ENCODE peak calls at places on chromosomes 11 and 22, in ten cellular contexts. V is endodermal cell, R is AG04450, Q is breast epithelium, T is HCT116, F is brain microvascular endothelial cell, A is tibial nerve, O is tibial artery, G is mammary epithelial cell, P is adrenal gland. Z is an unnamed sample. For H3K27me3, the result is how much of the 10 kb centered on the place peaks cover.

GRCh38 chr11:72812604-72812967 is 1.6 kb upstream of the ATG16L2 start:
- DNase-seq in V (peak), R (no peak), Q (no peak), T (no peak), F (no peak), A (no peak), O (no peak), G (no peak), P (no peak), Z (no peak)

GRCh38 chr11:96474263-96474662 is 84.5 kb downstream of the JRKL start:
- DNase-seq in V (no peak), R (no peak), Q (no peak), T (no peak), F (no peak), A (no peak), O (no peak), G (peak), P (no peak), Z (no peak)

GRCh38 chr22:45420011-45420410 is 6.5 kb downstream of the RIBC2 start:
- DNase-seq in V (no peak), R (no peak), Q (no peak), T (no peak), F (no peak), A (no peak), O (no peak), G (no peak), P (no peak), Z (no peak)

GRCh38 chr11:69864930-69865661 is 45.9 kb upstream of the FGF3 start:
- DNase-seq in V (peak), R (no peak), Q (no peak), T (no peak), F (no peak), A (no peak), O (no peak), G (no peak), P (no peak), Z (no peak)

GRCh38 chr11:100632970-100633452 is 54.1 kb upstream of the ARHGAP42 start:
- DNase-seq in V (no peak), R (no peak), Q (peak), T (no peak), F (peak), A (peak), O (peak), G (no peak), P (peak), Z (peak)

GRCh38 chr11:36361472-36361871 is 65.4 kb downstream of the PRR5L start:
- DNase-seq in V (no peak), R (no peak), Q (no peak), T (no peak), F (no peak), A (no peak), O (no peak), G (peak), P (no peak), Z (no peak)

GRCh38 chr11:12411806-12412727 is 34.7 kb downstream of the PARVA start:
- DNase-seq in V (peak), R (peak), Q (peak), T (peak), F (peak), A (peak), O (peak), G (peak), P (peak), Z (no peak)

GRCh38 chr11:6249822-6250555 is 9.6 kb upstream of the CCKBR start:
- DNase-seq in V (peak), R (peak), Q (no peak), T (peak), F (peak), A (no peak), O (peak), G (peak), P (peak), Z (peak)

GRCh38 chr11:130435671-130436070 is 7.3 kb upstream of the ADAMTS8 start:
- DNase-seq in V (no peak), R (no peak), Q (no peak), T (no peak), F (peak), A (no peak), O (no peak), G (peak), P (no peak), Z (no peak)

GRCh38 chr22:36682835-36683234 is 20.7 kb downstream of the CACNG2 start:
- DNase-seq in V (no peak), R (no peak), Q (no peak), T (no peak), F (no peak), A (no peak), O (no peak), G (no peak), P (no peak), Z (no peak)

GRCh38 chr11:9574806-9575530 is 1.5 kb downstream of the WEE1 start:
- DNase-seq in V (peak), R (peak), Q (peak), T (peak), F (peak), A (peak), O (peak), G (peak), P (peak), Z (peak)

GRCh38 chr22:50532353-50532700 is 2.5 kb upstream of the TYMP start:
- DNase-seq in V (no peak), R (no peak), Q (no peak), T (no peak), F (no peak), A (no peak), O (no peak), G (no peak), P (no peak), Z (no peak)

GRCh38 chr22:38202437-38203089 is 769 bp downstream of the MAFF start:
- DNase-seq in V (peak), R (peak), Q (peak), T (no peak), F (peak), A (peak), O (peak), G (peak), P (peak), Z (peak)

GRCh38 chr22:49622241-49623105 is 205.2 kb downstream of the BRD1 start:
- DNase-seq in V (no peak), R (no peak), Q (no peak), T (no peak), F (no peak), A (no peak), O (no peak), G (no peak), P (no peak), Z (no peak)

GRCh38 chr11:1546536-1547466 is 25.3 kb downstream of the DUSP8 start:
- DNase-seq in V (peak), R (no peak), Q (no peak), T (no peak), F (no peak), A (no peak), O (no peak), G (peak), P (no peak), Z (no peak)

GRCh38 chr11:79465160-79465559 is 24.3 kb upstream of the TENM4 start:
- DNase-seq in V (no peak), R (no peak), Q (no peak), T (no peak), F (no peak), A (no peak), O (no peak), G (no peak), P (no peak), Z (no peak)

GRCh38 chr22:23519442-23520177 is 60.5 kb downstream of the IGLL1 start:
- DNase-seq in V (no peak), R (no peak), Q (no peak), T (no peak), F (no peak), A (no peak), O (no peak), G (no peak), P (no peak), Z (no peak)

GRCh38 chr22:39388261-39389011 is 11.1 kb upstream of the TAB1 start:
- DNase-seq in V (peak), R (peak), Q (peak), T (peak), F (peak), A (peak), O (peak), G (peak), P (peak), Z (peak)

GRCh38 chr11:94884322-94884721 is 89.0 kb downstream of the CWC15 start:
- DNase-seq in V (peak), R (no peak), Q (no peak), T (no peak), F (no peak), A (no peak), O (no peak), G (no peak), P (no peak), Z (peak)

GRCh38 chr22:31661851-31662667 is at the start of gene PISD:
- DNase-seq in V (peak), R (peak), Q (peak), T (peak), F (peak), A (peak), O (peak), G (peak), P (peak), Z (peak)

GRCh38 chr22:39382410-39382809 is 17.2 kb upstream of the TAB1 start:
- DNase-seq in V (no peak), R (no peak), Q (no peak), T (no peak), F (no peak), A (no peak), O (no peak), G (no peak), P (no peak), Z (no peak)

GRCh38 chr22:48939441-48940265 is 888.0 kb downstream of the BRD1 start:
- DNase-seq in V (peak), R (no peak), Q (no peak), T (no peak), F (no peak), A (no peak), O (peak), G (no peak), P (peak), Z (peak)

GRCh38 chr11:19216021-19216420 is 14.2 kb upstream of the CSRP3 start:
- DNase-seq in V (no peak), R (no peak), Q (no peak), T (no peak), F (no peak), A (no peak), O (no peak), G (no peak), P (no peak), Z (no peak)

GRCh38 chr11:726278-726915 is 20.4 kb downstream of the EPS8L2 start:
- DNase-seq in V (peak), R (no peak), Q (peak), T (no peak), F (no peak), A (no peak), O (no peak), G (peak), P (peak), Z (no peak)

DNA sequence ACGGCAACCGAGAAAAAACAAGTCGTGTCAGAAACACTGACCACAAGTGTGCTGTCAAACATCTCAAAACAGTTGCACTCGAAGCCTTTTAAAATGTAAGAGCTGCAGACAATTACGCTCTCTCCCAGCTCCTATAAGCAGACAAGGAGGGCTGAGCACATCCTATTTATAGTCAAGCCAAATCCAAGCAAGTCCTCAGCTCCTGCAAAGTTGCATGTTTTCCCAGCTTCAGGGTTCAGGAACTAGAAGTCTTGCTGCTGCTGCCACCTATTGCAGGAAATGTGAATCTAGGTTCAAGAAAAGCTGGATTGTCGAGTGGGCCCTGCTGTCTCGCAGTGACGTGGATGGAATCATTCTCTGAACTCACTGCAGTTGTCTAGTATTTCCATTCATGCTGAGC is 15.5 kb downstream of the EFCAB6 start:
- DNase-seq in V (peak), R (peak), Q (no peak), T (peak), F (peak), A (no peak), O (no peak), G (peak), P (no peak), Z (no peak)
- TF ChIP-seq CTCF in V (peak), R (peak), Q (no peak), T (peak), F (peak), A (no peak), O (no peak), G (peak), P (no peak), Z (no peak)

DNA sequence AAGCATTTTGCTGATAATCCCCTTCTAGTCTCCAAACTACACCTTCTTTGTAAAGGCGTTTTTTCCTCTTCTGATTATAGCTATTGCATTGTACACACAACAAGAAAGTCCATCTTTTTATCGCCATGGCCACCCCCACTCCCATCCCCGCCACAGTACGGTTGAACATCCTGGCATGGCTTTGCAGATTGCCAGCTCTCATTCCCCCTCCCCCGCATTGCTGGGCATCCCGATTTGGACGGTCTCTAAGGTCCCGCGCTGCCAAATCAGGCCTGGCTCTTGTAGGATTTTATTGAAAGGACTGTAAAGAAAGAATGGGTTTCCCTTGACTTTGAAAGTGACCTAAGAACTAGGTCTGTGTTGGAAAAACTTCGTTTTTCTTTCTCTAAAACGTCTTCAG is 921 bp upstream of the SLC6A5 start:
- DNase-seq in V (no peak), R (no peak), Q (no peak), T (no peak), F (no peak), A (no peak), O (no peak), G (no peak), P (no peak), Z (no peak)
- H3K27me3 ChIP-seq in V (half or more), R (half or more), Q (half or more), T (under half), F (half or more), A (half or more), O (under half), G (half or more), P (half or more), Z (under half)

GRCh38 chr11:75262961-75263852 is 22.6 kb downstream of the TPBGL start:
- DNase-seq in V (peak), R (no peak), Q (no peak), T (no peak), F (no peak), A (no peak), O (no peak), G (no peak), P (no peak), Z (no peak)
- H3K27ac ChIP-seq in V (no peak), R (no peak), Q (no peak), T (no peak), F (no peak), A (no peak), O (no peak), G (no peak), P (no peak), Z (no peak)

DNA sequence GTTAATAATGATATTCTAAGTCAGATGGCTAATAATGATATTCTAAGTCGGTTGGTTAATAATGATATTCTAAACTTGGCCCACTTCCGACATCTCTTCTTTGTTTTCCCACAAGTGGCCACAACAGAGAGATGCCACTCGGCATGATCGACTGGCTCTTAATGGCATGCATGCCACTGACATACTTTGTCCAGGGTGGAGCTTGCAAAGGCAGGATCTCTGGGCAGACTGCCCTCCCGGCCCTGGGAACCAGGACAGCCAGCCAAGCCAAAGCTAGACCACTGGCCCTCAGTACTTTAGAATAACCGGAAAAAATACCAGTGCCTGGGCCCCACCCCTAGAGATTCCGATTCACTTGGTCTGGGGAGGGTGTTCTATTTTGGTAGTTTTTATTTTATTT is 78.1 kb downstream of the KIAA1671 start:
- DNase-seq in V (no peak), R (no peak), Q (peak), T (no peak), F (no peak), A (no peak), O (no peak), G (no peak), P (peak), Z (no peak)
- TF ChIP-seq CTCF in V (no peak), R (no peak), Q (no peak), T (no peak), F (no peak), A (no peak), O (no peak), G (no peak), P (no peak), Z (no peak)

DNA sequence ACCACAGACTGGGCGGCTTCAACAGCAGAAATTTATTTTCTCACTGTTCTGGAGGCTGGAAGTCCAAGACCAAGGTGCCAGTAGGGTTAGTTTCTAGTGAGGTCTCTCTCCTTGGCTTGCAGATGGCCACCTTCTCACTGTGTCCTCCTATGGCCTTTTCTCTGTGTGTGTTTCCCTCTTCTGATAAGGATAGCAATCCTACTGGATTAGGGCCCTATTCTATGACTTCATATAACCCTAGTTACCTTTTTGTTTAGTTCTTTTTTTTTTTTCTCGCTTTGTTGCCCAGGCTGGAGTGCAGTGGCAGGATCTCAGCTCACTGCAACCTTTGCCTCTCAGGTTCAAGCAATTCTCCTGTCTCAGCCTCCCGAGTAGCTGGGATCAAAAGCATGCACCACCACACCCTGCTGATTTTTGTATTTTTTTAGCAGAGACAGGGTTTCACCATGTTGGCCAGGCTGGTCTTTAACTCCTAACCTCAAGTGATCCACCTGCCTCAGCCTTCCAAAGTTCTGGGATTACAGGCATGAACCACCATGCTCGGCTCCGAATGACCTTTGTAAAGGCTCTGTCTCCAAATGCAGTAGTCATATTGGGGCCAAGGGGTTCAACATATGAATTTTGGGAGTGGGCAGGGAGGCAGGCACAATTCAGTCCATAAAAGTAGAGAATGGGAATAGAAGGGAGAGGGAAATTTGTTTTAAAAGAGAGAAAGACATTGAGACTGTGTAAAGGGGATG is 25.5 kb upstream of the NNMT start:
- DNase-seq in V (no peak), R (no peak), Q (no peak), T (no peak), F (no peak), A (no peak), O (no peak), G (no peak), P (no peak), Z (peak)
- H3K27me3 ChIP-seq in V (under half), R (under half), Q (under half), T (under half), F (under half), A (under half), O (under half), G (under half), P (under half), Z (under half)

GRCh38 chr11:83456075-83456474 is 169.9 kb upstream of the CCDC90B start:
- DNase-seq in V (peak), R (no peak), Q (no peak), T (no peak), F (no peak), A (no peak), O (no peak), G (no peak), P (peak), Z (no peak)
- H3K27ac ChIP-seq in V (peak), R (no peak), Q (no peak), T (no peak), F (no peak), A (no peak), O (no peak), G (no peak), P (no peak), Z (no peak)

DNA sequence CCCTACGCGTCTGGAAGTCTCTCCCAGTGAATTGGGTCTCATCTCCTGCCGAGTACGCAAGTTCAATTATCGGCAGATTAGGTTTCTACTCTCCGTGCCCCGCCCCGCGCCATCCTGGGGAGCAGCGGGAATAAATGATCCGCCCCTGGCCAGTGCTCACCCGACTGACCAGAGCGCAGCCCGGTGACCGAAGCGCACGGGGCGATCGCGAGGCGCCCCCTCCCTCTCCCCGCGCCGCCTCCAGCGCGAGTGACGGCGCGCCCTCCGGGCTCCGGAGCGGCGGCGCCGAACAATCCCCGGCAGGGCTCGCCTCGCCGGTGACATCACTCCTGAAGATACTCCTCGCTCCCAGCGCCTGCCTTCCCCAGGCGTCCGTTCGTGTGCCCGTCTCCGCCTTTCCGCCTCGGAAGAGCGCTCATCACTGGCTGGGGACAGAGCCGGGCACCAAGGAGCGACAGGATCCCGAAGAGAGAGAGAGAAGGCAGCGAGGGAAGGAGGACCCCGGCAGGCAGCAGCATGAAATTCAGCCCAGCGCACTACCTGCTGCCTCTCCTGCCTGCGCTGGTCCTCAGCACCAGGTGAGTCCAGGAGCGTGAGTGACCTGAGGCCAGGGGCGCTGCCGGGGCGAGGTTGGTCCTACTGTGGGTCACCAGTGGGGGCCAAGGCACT is at the start of gene LUZP2:
- DNase-seq in V (peak), R (no peak), Q (no peak), T (no peak), F (peak), A (no peak), O (peak), G (peak), P (peak), Z (no peak)
- TF ChIP-seq CTCF in V (peak), R (peak), Q (no peak), T (no peak), F (no peak), A (no peak), O (no peak), G (peak), P (no peak), Z (no peak)

DNA sequence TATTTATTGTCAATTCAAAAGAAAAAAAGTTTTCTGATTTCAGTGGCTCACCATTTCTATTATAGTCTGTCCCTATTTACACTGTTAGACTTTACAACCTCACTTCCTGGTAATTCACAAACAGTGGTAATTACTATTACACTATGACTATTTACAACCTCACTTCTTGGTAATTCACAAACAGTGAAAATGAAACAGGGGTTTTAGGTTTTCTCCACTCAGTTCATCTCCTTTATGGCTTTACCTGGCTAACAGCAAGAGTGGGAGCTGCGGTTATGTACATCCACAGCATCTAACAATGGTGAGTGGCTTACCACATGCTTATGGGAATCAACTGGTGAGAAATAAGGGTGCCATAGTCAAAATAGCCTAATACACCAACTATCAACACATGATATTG is 166.4 kb downstream of the CASP12 start:
- DNase-seq in V (no peak), R (no peak), Q (no peak), T (no peak), F (no peak), A (no peak), O (no peak), G (no peak), P (no peak), Z (no peak)
- H3K27me3 ChIP-seq in V (under half), R (under half), Q (under half), T (under half), F (under half), A (under half), O (under half), G (under half), P (under half), Z (under half)

GRCh38 chr11:74417379-74417804 is 19.2 kb upstream of the PGM2L1 start:
- DNase-seq in V (no peak), R (no peak), Q (no peak), T (no peak), F (no peak), A (no peak), O (no peak), G (peak), P (no peak), Z (no peak)
- H3K27ac ChIP-seq in V (no peak), R (no peak), Q (peak), T (peak), F (no peak), A (peak), O (peak), G (peak), P (no peak), Z (no peak)